ENCODE peak calls at places on chromosomes 2 and 18, in eight cellular contexts. Y, Z, C, L, G, U, M and N are unnamed samples.

GRCh38 chr18:68494802-68495560 is 219.9 kb downstream of the TMX3 start:
- DNase-seq in Z (peak; percentile 22), U (peak; percentile 94), Y (no peak), L (peak; percentile 82), C (peak; percentile 58), M (peak; percentile 86), G (peak; percentile 30), N (no peak)

GRCh38 chr2:38547791-38548190 is 54.9 kb downstream of the HNRNPLL start:
- DNase-seq in U (no peak), L (no peak), Y (no peak), G (no peak), M (no peak), Z (no peak), C (no peak), N (no peak)

GRCh38 chr2:117960231-117960630 is 53.6 kb downstream of the CCDC93 start:
- DNase-seq in G (no peak), L (no peak), C (no peak), Y (no peak), M (peak; percentile 67), U (peak; percentile 27), Z (no peak), N (no peak)

GRCh38 chr18:36186461-36187137 is 698 bp upstream of the MOCOS start:
- DNase-seq in C (peak; percentile 33), Z (peak; percentile 48), Y (no peak), L (peak; percentile 77), M (peak; percentile 59), U (peak; percentile 29), G (no peak), N (no peak)

GRCh38 chr2:150644298-150645067 is 157.0 kb upstream of the RND3 start:
- DNase-seq in U (peak; percentile 65), M (peak; percentile 80), Z (peak; percentile 34), G (no peak), Y (no peak), L (peak; percentile 43), C (peak; percentile 79), N (no peak)

GRCh38 chr2:128797937-128798336 is 479.3 kb upstream of the HS6ST1 start:
- DNase-seq in G (no peak), M (no peak), C (no peak), Z (no peak), L (no peak), U (no peak), Y (no peak), N (no peak)

GRCh38 chr2:200306969-200307811 is 697 bp downstream of the SPATS2L start:
- DNase-seq in G (no peak), L (peak; percentile 41), Z (peak; percentile 63), C (peak; percentile 53), M (peak; percentile 79), Y (peak; percentile 12), U (peak; percentile 44), N (no peak)

GRCh38 chr2:55119711-55120487 is 69.6 kb upstream of the RTN4 start:
- DNase-seq in Y (no peak), L (peak; percentile 65), C (no peak), G (peak; percentile 30), M (peak; percentile 67), U (no peak), Z (no peak), N (no peak)

GRCh38 chr2:30807249-30807648 is at the start of gene CAPN13:
- DNase-seq in C (peak; percentile 1), L (no peak), U (no peak), Y (no peak), Z (no peak), G (no peak), M (no peak), N (no peak)

GRCh38 chr2:79180092-79180491 is 20.5 kb upstream of the REG3A start:
- DNase-seq in L (no peak), M (no peak), Y (no peak), C (no peak), U (no peak), G (no peak), Z (no peak), N (no peak)